ENCODE peak calls at places on chromosomes 7 and 10, in ten cellular contexts. N, S, M, Z, X, F, J, L, T and G are unnamed samples.

GRCh38 chr10:37728830-37729229 is 128.6 kb downstream of the ZNF248 start:
- DNase-seq in M (no peak), T (no peak), Z (no peak), X (no peak), N (no peak), F (no peak), J (no peak), L (no peak), S (no peak), G (no peak)

GRCh38 chr10:128000660-128001059 is 93.8 kb downstream of the PTPRE start:
- DNase-seq in N (no peak), Z (no peak), M (no peak), F (no peak), X (no peak), J (no peak), S (no peak), L (no peak), T (peak; percentile 47), G (no peak)

GRCh38 chr10:6102128-6102527 is 13.3 kb downstream of the RBM17 start:
- DNase-seq in F (no peak), S (no peak), J (no peak), T (no peak), X (no peak), N (no peak), Z (no peak), L (no peak), M (no peak), G (no peak)

GRCh38 chr10:117223413-117224035 is 17.4 kb upstream of the SLC18A2 start:
- DNase-seq in S (no peak), T (no peak), F (no peak), M (no peak), J (no peak), N (no peak), Z (no peak), L (no peak), X (no peak), G (no peak)

GRCh38 chr7:9036080-9036479 is 602.7 kb downstream of the NXPH1 start:
- DNase-seq in Z (no peak), L (no peak), J (no peak), T (no peak), N (no peak), M (no peak), S (no peak), F (no peak), X (no peak), G (no peak)

GRCh38 chr10:33041783-33042437 is 83.9 kb upstream of the ITGB1 start:
- DNase-seq in Z (no peak), F (no peak), L (no peak), T (no peak), N (peak; percentile 16), J (no peak), S (no peak), M (no peak), X (no peak), G (no peak)

GRCh38 chr10:29257784-29258135 is 31.1 kb upstream of the LYZL1 start:
- DNase-seq in X (no peak), S (no peak), J (no peak), T (no peak), N (no peak), M (no peak), L (no peak), Z (no peak), F (no peak), G (no peak)

GRCh38 chr7:19110026-19110777 is 7.2 kb downstream of the TWIST1 start:
- DNase-seq in J (no peak), T (no peak), N (no peak), M (no peak), L (no peak), Z (no peak), S (no peak), F (no peak), X (no peak), G (no peak)

GRCh38 chr7:51477819-51478218 is 161.2 kb upstream of the COBL start:
- DNase-seq in S (no peak), Z (no peak), N (no peak), X (no peak), F (no peak), J (no peak), L (no peak), T (no peak), M (no peak), G (no peak)

GRCh38 chr7:10706875-10707493 is 266.7 kb upstream of the PHF14 start:
- DNase-seq in X (no peak), J (no peak), S (no peak), L (no peak), T (no peak), F (no peak), M (no peak), N (no peak), Z (no peak), G (no peak)

GRCh38 chr10:91190876-91191580 is 29.4 kb upstream of the PCGF5 start:
- DNase-seq in Z (no peak), X (no peak), N (no peak), J (no peak), L (no peak), T (no peak), F (no peak), M (no peak), S (peak; percentile 45), G (no peak)

GRCh38 chr7:101631224-101631714 is 2.2 kb upstream of the MYL10 start:
- DNase-seq in T (no peak), S (no peak), N (no peak), F (no peak), M (no peak), Z (no peak), L (no peak), J (no peak), X (no peak), G (no peak)

GRCh38 chr7:142556745-142557144 is 192.5 kb upstream of the PRSS1 start:
- DNase-seq in N (peak; percentile 67), S (peak; percentile 99), J (no peak), F (no peak), T (peak; percentile 14), L (peak; percentile 15), M (peak; percentile 38), Z (peak; percentile 88), X (peak; percentile 60), G (peak; percentile 81)

GRCh38 chr10:89563861-89564478 is 28.6 kb upstream of the SLC16A12 start:
- DNase-seq in L (peak; percentile 59), T (no peak), F (no peak), Z (peak; percentile 15), M (no peak), N (no peak), S (peak; percentile 60), J (no peak), X (peak; percentile 43), G (no peak)

GRCh38 chr7:90701021-90701420 is 104.9 kb downstream of the CDK14 start:
- DNase-seq in Z (no peak), N (no peak), T (no peak), X (no peak), F (no peak), J (no peak), M (no peak), S (no peak), L (peak; percentile 0), G (no peak)
- H3K4me3 ChIP-seq in Z (no peak overlapping the region), N (no peak overlapping the region), T (no peak overlapping the region), X (no peak overlapping the region), F (no peak overlapping the region), J (no peak overlapping the region), M (peak overlapping the region; percentile 2), S (no peak overlapping the region), L (peak overlapping the region; percentile 65), G (no peak overlapping the region)

GRCh38 chr7:57415326-57415725 is 34.7 kb upstream of the ZNF716 start:
- DNase-seq in Z (no peak), N (no peak), S (no peak), J (no peak), X (no peak), T (no peak), L (no peak), M (no peak), F (no peak), G (no peak)

GRCh38 chr7:57414852-57415251 is 35.1 kb upstream of the ZNF716 start:
- DNase-seq in M (no peak), S (no peak), J (no peak), N (no peak), F (no peak), T (no peak), L (no peak), X (no peak), Z (no peak), G (no peak)

GRCh38 chr7:57412618-57413017 is 37.4 kb upstream of the ZNF716 start:
- DNase-seq in L (no peak), Z (no peak), J (no peak), T (no peak), X (no peak), M (no peak), N (no peak), S (no peak), F (no peak), G (no peak)

GRCh38 chr7:57414415-57414814 is 35.6 kb upstream of the ZNF716 start:
- DNase-seq in S (no peak), J (no peak), F (no peak), T (no peak), X (no peak), Z (no peak), N (no peak), L (no peak), M (no peak), G (no peak)

GRCh38 chr7:57413529-57414398 is 36.2 kb upstream of the ZNF716 start:
- DNase-seq in T (no peak), M (no peak), X (no peak), J (no peak), F (no peak), Z (no peak), S (no peak), L (no peak), N (no peak), G (no peak)
- H3K9me3 ChIP-seq in T (no peaks in the 10 kb centered on the region), M (no peaks in the 10 kb centered on the region), X (no peaks in the 10 kb centered on the region), J (no peaks in the 10 kb centered on the region), F (no peaks in the 10 kb centered on the region), Z (no peaks in the 10 kb centered on the region), S (peaks cover 51% of the 10 kb centered on the region), L (no peaks in the 10 kb centered on the region), N (no peaks in the 10 kb centered on the region), G (peaks cover 1% of the 10 kb centered on the region)

DNA sequence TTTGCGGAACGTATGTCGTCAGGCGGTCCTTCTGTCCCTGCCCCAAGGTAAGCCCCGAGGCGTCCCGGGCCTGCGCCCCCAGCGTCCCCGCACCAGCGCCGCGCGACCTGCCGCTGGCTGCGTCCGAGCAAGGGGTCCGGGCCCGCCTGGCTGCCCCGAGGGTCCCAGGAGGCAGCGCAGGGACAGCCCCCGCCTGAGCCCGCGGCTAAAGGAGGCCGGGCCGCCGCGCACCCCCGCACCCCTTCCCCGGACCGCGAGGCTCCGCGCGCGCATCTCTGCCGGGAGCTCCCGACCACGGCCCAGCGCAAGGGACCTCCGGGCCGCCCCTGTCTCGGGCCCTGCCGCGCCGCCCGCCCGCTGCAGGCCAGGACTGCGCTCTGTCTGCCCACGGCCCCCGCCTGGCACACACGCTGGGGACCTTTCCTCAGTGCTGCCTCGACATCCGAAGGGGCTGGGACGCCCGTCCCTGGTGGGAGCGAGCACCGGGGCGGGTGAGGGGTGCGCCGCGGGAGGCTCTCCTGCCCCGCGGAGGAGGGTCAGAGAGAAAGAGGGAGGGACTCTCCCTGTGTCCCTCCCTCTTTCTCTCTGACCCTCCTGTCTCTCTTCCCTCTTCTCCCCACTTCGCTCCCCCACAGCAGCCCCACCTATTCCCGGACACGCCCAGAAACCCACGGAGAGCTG is 25.0 kb downstream of the SHH start:
- DNase-seq in L (no peak), S (no peak), T (no peak), N (no peak), F (no peak), X (no peak), M (no peak), J (no peak), Z (no peak), G (peak; percentile 40)
- H3K4me3 ChIP-seq in L (no peak overlapping the region), S (peak overlapping the region; percentile 58), T (peak overlapping the region; percentile 28), N (no peak overlapping the region), F (peak overlapping the region; percentile 35), X (no peak overlapping the region), M (peak overlapping the region; percentile 33), J (no peak overlapping the region), Z (peak overlapping the region; percentile 49), G (no peak overlapping the region)

GRCh38 chr7:57339198-57339944 is 110.6 kb upstream of the ZNF716 start:
- DNase-seq in F (no peak), J (no peak), Z (no peak), X (no peak), S (no peak), T (no peak), L (no peak), M (no peak), N (no peak), G (no peak)
- H3K9me3 ChIP-seq in F (no peaks in the 10 kb centered on the region), J (no peaks in the 10 kb centered on the region), Z (peaks cover 2% of the 10 kb centered on the region), X (no peaks in the 10 kb centered on the region), S (peaks cover 31% of the 10 kb centered on the region), T (no peaks in the 10 kb centered on the region), L (peaks cover 2% of the 10 kb centered on the region), M (no peaks in the 10 kb centered on the region), N (no peaks in the 10 kb centered on the region), G (peaks cover 1% of the 10 kb centered on the region)